ENCODE peak calls at places on chromosomes 16 and 17, in six cellular contexts. D is PC-9; U is CD8-positive, alpha-beta memory T cell; A is MM.1S; P is lung; S is H9. W is an unnamed sample. For H3K4me1, the result is how much of the 10 kb centered on the place peaks cover.

GRCh38 chr16:82655315-82655714 is 28.5 kb downstream of the CDH13 start:
- DNase-seq in D (no peak), U (peak), A (no peak), P (no peak), S (no peak), W (peak)

GRCh38 chr16:69917739-69918138 is 33.4 kb upstream of the CLEC18A start:
- DNase-seq in D (peak), U (no peak), A (no peak), P (no peak), S (peak), W (no peak)

GRCh38 chr17:77096570-77097214 is 44.1 kb upstream of the SEC14L1 start:
- DNase-seq in D (no peak), U (no peak), A (peak), P (no peak), S (no peak), W (no peak)

GRCh38 chr17:80265205-80266068 is 4.8 kb downstream of the RNF213 start:
- DNase-seq in D (no peak), U (peak), A (no peak), P (peak), S (no peak), W (no peak)

GRCh38 chr17:63434951-63435571 is 11.0 kb downstream of the CYB561 start:
- DNase-seq in D (peak), U (peak), A (no peak), P (peak), S (peak), W (peak)

GRCh38 chr17:1147664-1148063 is 32.1 kb downstream of the ABR start:
- DNase-seq in D (peak), U (no peak), A (peak), P (peak), S (peak), W (peak)

GRCh38 chr17:82228842-82229685 is at the start of gene SLC16A3:
- DNase-seq in D (no peak), U (peak), A (peak), P (no peak), S (no peak), W (peak)

GRCh38 chr17:69761011-69761410 is 314.0 kb upstream of the KCNJ16 start:
- DNase-seq in D (no peak), U (no peak), A (no peak), P (no peak), S (no peak), W (no peak)

GRCh38 chr17:63696381-63696961 is 3.5 kb downstream of the LIMD2 start:
- DNase-seq in D (no peak), U (peak), A (peak), P (no peak), S (peak), W (no peak)

GRCh38 chr17:79842656-79843474 is 3.6 kb upstream of the CBX4 start:
- DNase-seq in D (no peak), U (no peak), A (no peak), P (no peak), S (no peak), W (peak)

GRCh38 chr16:28192811-28193529 is 18.8 kb downstream of the XPO6 start:
- DNase-seq in D (no peak), U (peak), A (no peak), P (no peak), S (no peak), W (peak)

GRCh38 chr16:50719401-50720337 is 22.2 kb upstream of the CYLD start:
- DNase-seq in D (peak), U (no peak), A (no peak), P (no peak), S (peak), W (peak)

GRCh38 chr17:60305141-60305540 is 86.8 kb downstream of the USP32 start:
- DNase-seq in D (no peak), U (peak), A (peak), P (no peak), S (no peak), W (peak)

GRCh38 chr16:65333298-65333697 is 211.4 kb upstream of the CDH11 start:
- DNase-seq in D (no peak), U (no peak), A (no peak), P (no peak), S (no peak), W (no peak)

GRCh38 chr16:5905935-5906334 is 808.3 kb upstream of the EEF2KMT start:
- DNase-seq in D (no peak), U (no peak), A (no peak), P (no peak), S (no peak), W (no peak)

GRCh38 chr17:27548369-27548768 is 82.6 kb upstream of the LGALS9 start:
- DNase-seq in D (no peak), U (no peak), A (no peak), P (no peak), S (no peak), W (no peak)

GRCh38 chr17:66287911-66288310 is 14.5 kb upstream of the PRKCA start:
- DNase-seq in D (no peak), U (no peak), A (no peak), P (no peak), S (no peak), W (peak)

GRCh38 chr17:82433560-82434215 is 15.3 kb upstream of the OGFOD3 start:
- DNase-seq in D (no peak), U (no peak), A (no peak), P (no peak), S (no peak), W (no peak)

GRCh38 chr17:6574689-6575595 is 18.6 kb upstream of the PITPNM3 start:
- DNase-seq in D (no peak), U (no peak), A (no peak), P (peak), S (no peak), W (no peak)

GRCh38 chr17:59752922-59753321 is 45.5 kb downstream of the VMP1 start:
- DNase-seq in D (no peak), U (no peak), A (no peak), P (no peak), S (no peak), W (no peak)

GRCh38 chr17:6487243-6488007 is 43.2 kb downstream of the PIMREG start:
- DNase-seq in D (no peak), U (no peak), A (no peak), P (no peak), S (no peak), W (no peak)

GRCh38 chr16:75345711-75346110 is 87.6 kb downstream of the CFDP1 start:
- DNase-seq in D (no peak), U (no peak), A (no peak), P (no peak), S (no peak), W (no peak)

GRCh38 chr17:6303664-6304063 is 131.3 kb downstream of the AIPL1 start:
- DNase-seq in D (no peak), U (no peak), A (peak), P (no peak), S (peak), W (no peak)

GRCh38 chr17:35082073-35082657 is 18.7 kb upstream of the RFFL start:
- DNase-seq in D (peak), U (no peak), A (peak), P (no peak), S (no peak), W (no peak)

GRCh38 chr16:54928421-54929089 is 2.1 kb upstream of the IRX5 start:
- DNase-seq in D (peak), U (peak), A (peak), P (peak), S (peak), W (no peak)

GRCh38 chr17:68356520-68356919 is 65.2 kb downstream of the ARSG start:
- DNase-seq in D (no peak), U (peak), A (no peak), P (no peak), S (no peak), W (peak)

DNA sequence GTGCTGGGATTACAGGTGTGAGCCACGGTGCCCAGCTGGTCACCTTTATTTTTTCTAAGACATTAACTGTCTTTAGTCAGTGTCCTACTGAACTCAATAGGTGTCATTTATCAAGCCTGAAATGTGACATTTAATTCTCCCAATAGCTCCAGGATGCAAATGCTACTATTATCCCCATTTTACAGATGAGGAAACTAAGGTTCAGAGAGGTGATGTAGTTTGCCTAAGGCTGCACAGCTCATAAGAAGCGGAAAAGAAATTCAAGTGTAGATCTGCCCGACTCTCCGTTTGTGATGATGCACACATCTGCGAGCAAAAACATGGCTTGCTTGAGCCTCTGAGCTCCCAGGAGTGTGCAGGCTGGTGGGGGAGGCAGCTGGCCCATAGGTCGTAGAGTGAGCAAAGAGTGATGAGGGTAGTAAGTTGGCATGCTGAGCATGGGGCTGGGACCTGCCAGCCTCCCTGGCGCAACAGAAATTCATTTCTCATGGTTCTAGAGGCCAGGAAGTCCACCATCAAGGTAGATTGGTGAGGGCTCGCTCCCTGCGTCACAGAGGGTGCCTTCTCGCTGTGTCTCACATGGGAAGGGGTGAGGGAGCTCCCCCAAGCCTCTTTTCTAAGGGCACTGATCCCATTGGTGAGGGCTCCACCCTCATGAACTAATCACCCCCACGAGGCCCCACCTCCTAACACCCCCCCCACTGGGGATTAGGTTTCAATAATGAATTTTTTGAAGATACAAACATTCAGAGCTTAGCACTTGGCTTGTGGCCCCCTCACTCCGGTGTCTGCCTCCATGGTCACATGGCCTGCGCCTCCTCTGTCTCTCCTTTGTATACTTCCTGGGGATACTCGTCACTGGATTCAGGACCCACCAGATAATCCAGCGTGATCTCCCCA is 141.5 kb upstream of the PLCG2 start:
- DNase-seq in D (no peak), U (no peak), A (no peak), P (no peak), S (no peak), W (no peak)
- H3K4me1 ChIP-seq in D (under half), U (under half), A (under half), P (under half), S (under half), W (under half)

DNA sequence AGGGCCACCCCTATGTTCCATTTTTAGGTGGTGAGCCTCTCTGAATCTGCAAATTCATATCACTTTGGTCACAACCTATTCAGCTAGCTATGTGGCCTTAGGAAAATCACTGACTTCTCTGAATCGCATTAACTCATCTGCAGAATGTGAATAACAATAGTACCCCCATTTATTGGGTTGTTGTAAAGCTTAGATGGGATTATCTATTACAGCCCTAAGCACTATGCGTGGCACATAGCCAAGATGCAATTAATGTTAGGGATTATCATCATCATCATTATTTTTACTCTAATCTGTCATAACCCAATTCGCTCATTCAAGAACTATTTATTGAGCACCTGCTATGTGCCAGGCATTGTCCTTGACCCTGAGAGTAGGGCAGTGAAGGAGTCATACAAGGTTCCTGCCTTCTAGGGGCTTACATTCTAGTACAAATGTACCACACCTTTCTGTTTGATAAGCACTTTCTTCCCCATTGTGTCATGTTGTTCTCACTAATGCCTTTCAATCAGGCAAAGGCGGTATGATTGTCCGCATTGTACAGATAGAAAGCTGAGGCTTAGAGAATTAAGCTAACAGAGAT is 38.5 kb downstream of the CHD9 start:
- DNase-seq in D (no peak), U (no peak), A (peak), P (no peak), S (no peak), W (no peak)
- H3K4me1 ChIP-seq in D (under half), U (under half), A (half or more), P (under half), S (under half), W (under half)

GRCh38 chr16:57764341-57765159 is 29.0 kb downstream of the KATNB1 start:
- DNase-seq in D (peak), U (peak), A (peak), P (no peak), S (peak), W (no peak)
- H3K4me1 ChIP-seq in D (under half), U (under half), A (under half), P (under half), S (under half), W (under half)

DNA sequence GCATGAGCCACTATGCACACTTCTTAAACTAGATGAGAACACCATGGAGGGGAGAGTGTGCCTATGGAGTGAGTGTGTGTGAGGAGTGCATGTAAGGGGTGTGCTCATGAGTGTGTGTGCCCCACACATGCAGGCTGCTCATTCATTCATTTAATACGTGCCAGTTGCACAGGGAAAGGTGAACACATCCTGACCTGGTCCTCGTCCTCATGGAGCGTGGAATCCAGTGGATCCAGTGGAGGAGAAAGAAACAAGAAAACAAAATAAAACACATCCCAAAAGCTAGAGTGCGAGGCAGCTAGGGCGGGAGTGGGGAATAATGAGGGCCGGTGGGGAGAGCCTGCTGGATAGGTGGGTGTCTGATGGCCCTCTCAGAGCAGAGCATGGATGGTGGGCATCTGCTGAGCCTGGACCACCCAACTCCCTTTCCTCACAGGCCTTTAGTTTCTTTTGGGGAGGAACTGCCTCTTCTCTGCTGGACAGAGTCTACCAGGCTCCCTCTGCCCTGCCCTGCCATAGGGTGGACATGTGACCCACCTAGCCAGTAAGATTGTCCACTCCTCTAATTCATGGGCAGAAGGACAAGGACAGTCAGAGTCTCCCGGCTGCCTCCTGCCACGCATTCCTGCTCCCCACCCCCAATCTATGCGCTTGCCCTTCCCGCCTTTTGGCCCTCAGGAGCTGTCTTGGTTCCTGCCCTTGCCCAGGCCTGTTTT is 204.3 kb downstream of the RAB11FIP4 start:
- DNase-seq in D (peak), U (no peak), A (no peak), P (no peak), S (no peak), W (no peak)
- H3K4me1 ChIP-seq in D (under half), U (under half), A (under half), P (under half), S (under half), W (under half)

GRCh38 chr16:4316103-4316731 is 350 bp downstream of the GLIS2 start:
- DNase-seq in D (no peak), U (no peak), A (no peak), P (no peak), S (no peak), W (no peak)
- H3K4me1 ChIP-seq in D (under half), U (under half), A (under half), P (under half), S (under half), W (under half)

DNA sequence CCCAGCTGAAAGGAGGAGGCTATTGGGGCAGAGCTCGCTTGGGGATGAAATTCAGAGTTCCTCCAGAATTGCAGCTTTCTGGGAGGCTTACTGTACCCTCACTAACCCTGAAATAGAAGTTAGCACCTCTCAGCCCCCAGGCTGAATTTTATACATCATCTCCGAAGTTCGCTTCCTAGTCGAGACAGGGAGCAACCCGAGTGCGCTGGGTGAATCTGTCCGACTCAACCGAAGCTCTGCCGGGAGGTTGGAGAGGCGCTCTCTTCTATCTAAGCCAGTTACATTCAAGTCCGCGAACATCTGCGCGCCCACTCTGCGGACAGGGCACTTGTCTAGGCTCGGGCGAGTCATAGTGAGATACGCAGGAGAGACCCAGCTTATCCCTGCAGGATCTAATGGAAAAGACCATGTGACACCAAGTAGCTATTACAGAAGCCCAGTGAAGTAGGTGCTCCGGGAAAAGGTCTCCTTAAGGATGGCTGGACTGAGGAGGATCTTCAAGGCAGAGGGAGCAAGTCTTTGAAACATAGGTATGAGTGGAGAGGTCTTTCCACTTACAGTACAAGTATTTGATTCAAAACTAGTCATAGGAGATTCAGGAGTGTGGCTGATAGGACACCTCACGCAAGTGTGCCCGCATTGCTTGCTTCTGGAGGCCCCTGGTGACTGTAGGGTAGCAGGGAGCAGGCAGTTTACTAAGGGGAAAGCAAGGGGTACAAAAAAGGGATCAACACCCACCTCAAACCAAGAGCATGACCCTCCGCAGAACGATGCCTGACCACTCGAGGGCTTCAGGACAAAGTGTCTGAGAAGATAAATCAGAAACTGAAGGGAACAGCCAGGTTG is 667 bp upstream of the HES7 start:
- DNase-seq in D (no peak), U (peak), A (peak), P (no peak), S (no peak), W (no peak)
- H3K4me1 ChIP-seq in D (under half), U (half or more), A (under half), P (under half), S (under half), W (under half)

GRCh38 chr17:75245011-75245410 is 16.4 kb downstream of the GGA3 start:
- DNase-seq in D (no peak), U (no peak), A (no peak), P (no peak), S (no peak), W (no peak)

GRCh38 chr17:75241996-75242460 is 19.4 kb downstream of the GGA3 start:
- DNase-seq in D (no peak), U (no peak), A (no peak), P (no peak), S (no peak), W (no peak)

GRCh38 chr17:75242461-75243042 is 18.9 kb downstream of the GGA3 start:
- DNase-seq in D (no peak), U (peak), A (no peak), P (no peak), S (no peak), W (no peak)

GRCh38 chr17:75246404-75246803 is 15.0 kb downstream of the GGA3 start:
- DNase-seq in D (no peak), U (no peak), A (no peak), P (no peak), S (no peak), W (no peak)

DNA sequence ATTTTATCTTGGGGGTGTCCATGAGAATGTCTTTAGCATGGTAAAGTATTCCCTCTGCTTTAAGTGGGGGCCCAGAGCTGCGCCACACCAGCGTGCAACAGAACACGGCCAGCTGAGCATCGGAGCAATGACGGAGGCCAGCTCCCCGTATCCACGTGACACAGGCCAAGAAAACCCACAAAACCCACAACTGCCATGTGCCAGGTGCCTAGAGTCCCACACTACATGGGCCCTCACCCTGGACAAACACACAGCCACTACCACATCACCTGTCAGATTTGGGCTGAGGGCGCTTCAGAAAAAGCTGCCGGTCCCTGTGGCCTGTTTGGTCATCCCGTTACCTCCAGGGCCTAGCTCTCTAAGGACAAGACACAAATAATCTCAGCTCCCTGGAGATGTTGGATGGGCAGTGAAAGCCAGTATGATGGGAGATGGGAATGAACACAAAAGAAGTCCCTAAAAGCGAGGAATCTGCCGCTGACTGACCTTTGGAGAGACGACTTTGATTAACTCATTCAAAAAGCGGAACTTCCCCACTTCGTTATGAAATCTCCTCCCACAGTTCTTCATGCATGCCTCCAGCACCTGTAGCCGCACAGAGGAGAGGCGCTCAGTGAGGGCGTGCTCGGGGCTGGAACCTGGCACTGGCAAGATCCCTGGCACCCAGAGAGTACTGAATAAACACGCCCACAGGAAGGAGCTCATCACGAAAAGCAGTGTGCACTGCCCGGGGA is 17.1 kb downstream of the GGA3 start:
- DNase-seq in D (no peak), U (no peak), A (no peak), P (no peak), S (no peak), W (no peak)
- H3K4me1 ChIP-seq in D (under half), U (under half), A (under half), P (under half), S (under half), W (under half)

DNA sequence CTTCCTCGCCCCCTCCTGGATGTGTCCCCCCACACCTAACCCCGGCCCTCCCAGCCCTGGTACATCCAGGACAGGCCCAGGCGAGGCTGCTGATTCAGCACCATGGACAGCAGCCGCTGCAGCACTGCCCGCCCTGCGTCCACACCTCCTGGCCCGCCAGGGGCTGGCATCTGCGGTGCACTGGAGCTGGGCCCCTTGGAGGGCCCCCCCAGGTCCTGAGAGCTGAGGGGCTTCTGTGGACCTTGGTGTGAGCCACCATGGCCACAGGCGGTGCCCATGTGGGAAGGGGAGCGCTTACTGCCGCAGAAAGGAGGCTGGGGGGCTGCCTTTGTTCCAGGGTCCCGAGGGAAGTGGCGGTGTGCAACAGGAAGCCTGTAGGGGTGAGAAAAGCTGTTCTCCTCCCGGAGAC is 35.9 kb downstream of the CACNA1H start:
- DNase-seq in D (no peak), U (peak), A (peak), P (no peak), S (peak), W (peak)
- H3K4me1 ChIP-seq in D (under half), U (under half), A (under half), P (under half), S (under half), W (under half)

W was measured in colonic mucosa.